ENCODE peak calls at places on chromosomes 6 and 20, in nine cellular contexts. D, O, F, V, G, B, X, W and R are unnamed samples.

GRCh38 chr6:35810831-35811698 is 5.9 kb downstream of the LHFPL5 start:
- DNase-seq in D (no peak), F (peak; percentile 56), V (no peak), W (no peak), G (no peak), X (no peak), B (peak; percentile 70), O (peak; percentile 76), R (peak; percentile 73)

GRCh38 chr6:43297644-43298564 is at the start of gene SLC22A7:
- DNase-seq in G (no peak), F (peak; percentile 69), V (no peak), D (no peak), O (no peak), B (no peak), X (no peak), W (no peak), R (no peak)

GRCh38 chr20:11549172-11550117 is 368.2 kb upstream of the BTBD3 start:
- DNase-seq in X (no peak), D (no peak), F (peak; percentile 17), W (no peak), G (no peak), V (no peak), O (no peak), B (no peak), R (no peak)

GRCh38 chr20:56689852-56690485 is 60.9 kb downstream of the TFAP2C start:
- DNase-seq in F (no peak), V (no peak), G (no peak), B (no peak), D (no peak), X (no peak), O (no peak), W (no peak), R (no peak)

GRCh38 chr20:14009206-14009605 is 13.9 kb downstream of the MACROD2 start:
- DNase-seq in X (no peak), O (no peak), B (no peak), G (no peak), F (no peak), W (no peak), V (no peak), D (no peak), R (no peak)

GRCh38 chr20:49824206-49824605 is 11.6 kb downstream of the SLC9A8 start:
- DNase-seq in D (no peak), O (no peak), G (no peak), X (no peak), B (no peak), W (no peak), F (no peak), V (no peak), R (no peak)

GRCh38 chr6:158037021-158037420 is 55.4 kb downstream of the SYNJ2 start:
- DNase-seq in B (no peak), O (no peak), F (no peak), V (no peak), G (no peak), X (no peak), W (no peak), D (no peak), R (no peak)

GRCh38 chr20:46010491-46011405 is 2.0 kb downstream of the MMP9 start:
- DNase-seq in F (no peak), B (no peak), G (no peak), D (no peak), V (no peak), W (no peak), O (no peak), X (no peak), R (no peak)

GRCh38 chr6:50905297-50905696 is 86.6 kb downstream of the TFAP2B start:
- DNase-seq in D (no peak), G (no peak), X (no peak), B (no peak), F (no peak), O (no peak), V (no peak), W (no peak), R (peak; percentile 3)

GRCh38 chr6:153170511-153170910 is 39.4 kb upstream of the RGS17 start:
- DNase-seq in O (peak; percentile 55), G (no peak), X (no peak), V (no peak), B (peak; percentile 38), F (no peak), W (no peak), D (no peak), R (peak; percentile 73)
- H3K27ac ChIP-seq in O (no peak overlapping the region), G (no peak overlapping the region), X (no peak overlapping the region), V (no peak overlapping the region), B (no peak overlapping the region), F (no peak overlapping the region), W (no peak overlapping the region), D (no peak overlapping the region), R (peak overlapping the region; percentile 45)

DNA sequence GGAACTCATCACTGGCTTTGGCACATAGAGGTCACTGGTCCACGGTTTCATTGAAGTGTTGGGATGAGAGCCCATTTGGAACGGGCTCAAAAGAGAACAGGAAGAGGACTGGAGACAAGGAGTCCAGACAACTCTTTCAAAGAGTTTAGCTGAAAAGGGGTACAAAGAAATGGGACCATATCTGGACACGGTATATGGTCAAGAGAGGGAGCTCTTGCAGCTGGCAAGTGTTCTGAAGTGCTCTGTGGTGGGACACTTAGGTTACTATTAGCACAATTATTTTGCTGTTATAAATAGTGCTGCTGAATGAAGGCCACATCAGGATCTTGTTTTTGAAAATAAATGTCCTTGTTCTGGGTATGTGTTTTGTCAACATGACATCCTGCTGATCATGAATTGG is 4.6 kb downstream of the SGK2 start:
- DNase-seq in G (no peak), V (no peak), F (no peak), O (no peak), B (no peak), X (no peak), D (no peak), W (no peak), R (no peak)
- TF ChIP-seq CTCF in G (no peak), V (no peak), F (no peak), O (peak; percentile 14), B (peak; percentile 41), X (no peak), D (no peak), W (peak; percentile 31), R (no peak)

DNA sequence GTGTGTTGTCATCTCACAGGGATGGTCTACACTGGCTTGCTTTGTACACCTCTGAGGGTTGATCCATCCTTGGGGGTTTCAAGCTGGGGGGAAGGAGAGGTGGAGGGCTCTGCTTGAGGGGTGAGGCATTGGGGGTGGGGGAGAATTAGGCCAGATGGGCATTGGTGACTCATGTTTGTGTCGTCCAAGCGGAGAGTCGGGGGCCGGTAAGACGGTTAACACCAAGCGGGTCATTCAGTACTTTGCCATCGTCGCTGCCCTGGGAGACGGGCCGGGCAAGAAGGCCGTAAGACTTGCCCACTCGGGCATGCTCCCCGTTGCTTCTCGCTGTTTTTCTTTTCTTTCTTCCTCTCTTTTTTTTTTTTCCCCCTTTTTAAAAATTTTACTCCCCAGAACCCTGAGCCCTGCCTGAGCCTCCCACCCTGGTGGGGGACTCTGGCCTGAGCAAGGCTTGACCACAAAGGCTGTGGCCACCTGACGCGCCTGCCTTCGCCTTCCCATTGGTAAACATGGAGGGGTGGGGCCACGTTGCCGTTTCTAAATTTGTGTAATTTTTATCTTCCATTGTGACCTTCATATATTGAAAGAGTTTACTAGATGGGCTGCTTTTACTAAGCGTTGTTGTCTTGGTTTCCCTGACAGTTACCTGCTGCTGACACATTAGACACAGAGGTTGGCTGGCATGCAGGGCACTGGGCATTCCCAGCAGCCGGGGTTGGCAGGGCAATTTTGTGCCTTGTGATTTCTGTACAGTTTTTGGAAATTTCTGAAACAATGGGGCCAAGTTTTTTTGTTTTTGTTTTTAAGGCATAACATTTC is 26.8 kb downstream of the MYH7B start:
- DNase-seq in W (no peak), O (no peak), F (no peak), V (no peak), X (no peak), D (no peak), G (no peak), B (no peak), R (no peak)
- H3K27ac ChIP-seq in W (peak overlapping the region; percentile 32), O (no peak overlapping the region), F (no peak overlapping the region), V (no peak overlapping the region), X (no peak overlapping the region), D (peak overlapping the region; percentile 71), G (no peak overlapping the region), B (no peak overlapping the region), R (no peak overlapping the region)

GRCh38 chr6:169904051-169904922 is 152.9 kb downstream of the ERMARD start:
- DNase-seq in D (no peak), B (no peak), F (no peak), O (no peak), V (no peak), G (no peak), W (no peak), X (no peak), R (no peak)

GRCh38 chr6:169903122-169903521 is 151.7 kb downstream of the ERMARD start:
- DNase-seq in X (no peak), F (no peak), V (no peak), B (no peak), D (no peak), G (no peak), W (no peak), O (no peak), R (no peak)

GRCh38 chr6:169905041-169905807 is 153.8 kb downstream of the ERMARD start:
- DNase-seq in W (no peak), D (no peak), F (peak; percentile 83), B (peak; percentile 46), G (no peak), V (peak; percentile 27), O (no peak), X (peak; percentile 73), R (peak; percentile 61)

GRCh38 chr6:169902070-169902469 is 150.6 kb downstream of the ERMARD start:
- DNase-seq in W (no peak), D (no peak), O (no peak), B (no peak), F (no peak), X (no peak), V (no peak), G (no peak), R (no peak)

GRCh38 chr6:169902604-169903003 is 151.2 kb downstream of the ERMARD start:
- DNase-seq in B (no peak), G (no peak), F (no peak), D (no peak), X (no peak), V (no peak), W (no peak), O (no peak), R (no peak)
- TF ChIP-seq CTCF in B (no peak), G (no peak), F (no peak), D (no peak), X (no peak), V (no peak), W (no peak), O (no peak), R (no peak)